ENCODE peak calls at places on chromosomes 5 and 9, in nine cellular contexts. One of them, this sample, is unnamed.

GRCh38 chr5:1545126-1545797 is 21.5 kb upstream of the LPCAT1 start:
- DNase-seq in neural progenitor cell: no peak
- DNase-seq in neuronal stem cell: no peak
- DNase-seq in fibroblast of mammary gland: no peak
- DNase-seq in cardiac fibroblast: no peak
- DNase-seq in AG04449: no peak
- DNase-seq in PC-9: no peak
- DNase-seq in right lobe of liver: no peak
- DNase-seq in fibroblast of the aortic adventitia: no peak
- DNase-seq in this sample: no peak

GRCh38 chr9:1722404-1722803 is 292.7 kb upstream of the SMARCA2 start:
- DNase-seq in neural progenitor cell: no peak
- DNase-seq in neuronal stem cell: no peak
- DNase-seq in fibroblast of mammary gland: peak
- DNase-seq in cardiac fibroblast: no peak
- DNase-seq in AG04449: no peak
- DNase-seq in PC-9: no peak
- DNase-seq in right lobe of liver: no peak
- DNase-seq in fibroblast of the aortic adventitia: no peak
- DNase-seq in this sample: no peak

GRCh38 chr9:136610426-136610825 is 52.3 kb upstream of the EGFL7 start:
- DNase-seq in neural progenitor cell: no peak
- DNase-seq in neuronal stem cell: no peak
- DNase-seq in fibroblast of mammary gland: no peak
- DNase-seq in cardiac fibroblast: no peak
- DNase-seq in AG04449: no peak
- DNase-seq in PC-9: no peak
- DNase-seq in right lobe of liver: peak
- DNase-seq in fibroblast of the aortic adventitia: no peak
- DNase-seq in this sample: no peak

GRCh38 chr9:117963493-117963892 is 259.3 kb downstream of the TLR4 start:
- DNase-seq in neural progenitor cell: peak
- DNase-seq in neuronal stem cell: no peak
- DNase-seq in fibroblast of mammary gland: no peak
- DNase-seq in cardiac fibroblast: no peak
- DNase-seq in AG04449: no peak
- DNase-seq in PC-9: no peak
- DNase-seq in right lobe of liver: no peak
- DNase-seq in fibroblast of the aortic adventitia: no peak
- DNase-seq in this sample: no peak

GRCh38 chr9:27672730-27673129 is 99.4 kb upstream of the C9orf72 start:
- DNase-seq in neural progenitor cell: no peak
- DNase-seq in neuronal stem cell: no peak
- DNase-seq in fibroblast of mammary gland: no peak
- DNase-seq in cardiac fibroblast: no peak
- DNase-seq in AG04449: no peak
- DNase-seq in PC-9: no peak
- DNase-seq in right lobe of liver: no peak
- DNase-seq in fibroblast of the aortic adventitia: no peak
- DNase-seq in this sample: no peak

GRCh38 chr9:34430843-34431437 is 27.4 kb downstream of the FAM219A start:
- DNase-seq in neural progenitor cell: peak
- DNase-seq in neuronal stem cell: peak
- DNase-seq in fibroblast of mammary gland: peak
- DNase-seq in cardiac fibroblast: peak
- DNase-seq in AG04449: peak
- DNase-seq in PC-9: peak
- DNase-seq in right lobe of liver: peak
- DNase-seq in fibroblast of the aortic adventitia: peak
- DNase-seq in this sample: peak

GRCh38 chr9:136546697-136547481 is 1.0 kb upstream of the NOTCH1 start:
- DNase-seq in neural progenitor cell: peak
- DNase-seq in neuronal stem cell: no peak
- DNase-seq in fibroblast of mammary gland: peak
- DNase-seq in cardiac fibroblast: peak
- DNase-seq in AG04449: no peak
- DNase-seq in PC-9: peak
- DNase-seq in right lobe of liver: peak
- DNase-seq in fibroblast of the aortic adventitia: peak
- DNase-seq in this sample: no peak

GRCh38 chr9:5186416-5187169 is 1.2 kb upstream of the INSL6 start:
- DNase-seq in neural progenitor cell: peak
- DNase-seq in neuronal stem cell: peak
- DNase-seq in fibroblast of mammary gland: peak
- DNase-seq in cardiac fibroblast: peak
- DNase-seq in AG04449: peak
- DNase-seq in PC-9: peak
- DNase-seq in right lobe of liver: no peak
- DNase-seq in fibroblast of the aortic adventitia: peak
- DNase-seq in this sample: peak

GRCh38 chr5:38515648-38516047 is 40.8 kb downstream of the LIFR start:
- DNase-seq in neural progenitor cell: peak
- DNase-seq in neuronal stem cell: no peak
- DNase-seq in fibroblast of mammary gland: peak
- DNase-seq in cardiac fibroblast: peak
- DNase-seq in AG04449: no peak
- DNase-seq in PC-9: no peak
- DNase-seq in right lobe of liver: no peak
- DNase-seq in fibroblast of the aortic adventitia: peak
- DNase-seq in this sample: no peak

GRCh38 chr9:124814178-124814535 is 37.2 kb downstream of the OLFML2A start:
- DNase-seq in neural progenitor cell: no peak
- DNase-seq in neuronal stem cell: no peak
- DNase-seq in fibroblast of mammary gland: no peak
- DNase-seq in cardiac fibroblast: no peak
- DNase-seq in AG04449: no peak
- DNase-seq in PC-9: no peak
- DNase-seq in right lobe of liver: no peak
- DNase-seq in fibroblast of the aortic adventitia: no peak
- DNase-seq in this sample: no peak

GRCh38 chr5:45109062-45109461 is 300.3 kb downstream of the MRPS30 start:
- DNase-seq in neural progenitor cell: no peak
- DNase-seq in neuronal stem cell: no peak
- DNase-seq in fibroblast of mammary gland: no peak
- DNase-seq in cardiac fibroblast: no peak
- DNase-seq in AG04449: no peak
- DNase-seq in PC-9: no peak
- DNase-seq in right lobe of liver: no peak
- DNase-seq in fibroblast of the aortic adventitia: no peak
- DNase-seq in this sample: no peak

GRCh38 chr5:3364941-3365340 is 230.7 kb upstream of the IRX1 start:
- DNase-seq in neural progenitor cell: no peak
- DNase-seq in neuronal stem cell: no peak
- DNase-seq in fibroblast of mammary gland: no peak
- DNase-seq in cardiac fibroblast: no peak
- DNase-seq in AG04449: no peak
- DNase-seq in PC-9: no peak
- DNase-seq in right lobe of liver: no peak
- DNase-seq in fibroblast of the aortic adventitia: no peak
- DNase-seq in this sample: no peak

GRCh38 chr9:18622186-18622836 is 148.4 kb downstream of the ADAMTSL1 start:
- DNase-seq in neural progenitor cell: no peak
- DNase-seq in neuronal stem cell: no peak
- DNase-seq in fibroblast of mammary gland: no peak
- DNase-seq in cardiac fibroblast: no peak
- DNase-seq in AG04449: no peak
- DNase-seq in PC-9: no peak
- DNase-seq in right lobe of liver: no peak
- DNase-seq in fibroblast of the aortic adventitia: no peak
- DNase-seq in this sample: no peak

GRCh38 chr9:90801507-90802289 is at the start of gene SYK:
- DNase-seq in neural progenitor cell: peak
- DNase-seq in neuronal stem cell: no peak
- DNase-seq in fibroblast of mammary gland: no peak
- DNase-seq in cardiac fibroblast: no peak
- DNase-seq in AG04449: no peak
- DNase-seq in PC-9: peak
- DNase-seq in right lobe of liver: peak
- DNase-seq in fibroblast of the aortic adventitia: no peak
- DNase-seq in this sample: no peak

GRCh38 chr5:141234109-141234508 is 11.0 kb downstream of the PCDHB14 start:
- DNase-seq in neural progenitor cell: no peak
- DNase-seq in neuronal stem cell: no peak
- DNase-seq in fibroblast of mammary gland: peak
- DNase-seq in cardiac fibroblast: peak
- DNase-seq in AG04449: no peak
- DNase-seq in PC-9: peak
- DNase-seq in right lobe of liver: no peak
- DNase-seq in fibroblast of the aortic adventitia: peak
- DNase-seq in this sample: no peak

GRCh38 chr5:24535646-24536045 is 109.1 kb downstream of the CDH10 start:
- DNase-seq in neural progenitor cell: peak
- DNase-seq in neuronal stem cell: no peak
- DNase-seq in fibroblast of mammary gland: no peak
- DNase-seq in cardiac fibroblast: no peak
- DNase-seq in AG04449: no peak
- DNase-seq in PC-9: no peak
- DNase-seq in right lobe of liver: no peak
- DNase-seq in fibroblast of the aortic adventitia: no peak
- DNase-seq in this sample: no peak

GRCh38 chr9:112112941-112113399 is 62.1 kb downstream of the SUSD1 start:
- DNase-seq in neural progenitor cell: peak
- DNase-seq in neuronal stem cell: no peak
- DNase-seq in fibroblast of mammary gland: no peak
- DNase-seq in cardiac fibroblast: peak
- DNase-seq in AG04449: no peak
- DNase-seq in PC-9: peak
- DNase-seq in right lobe of liver: no peak
- DNase-seq in fibroblast of the aortic adventitia: no peak
- DNase-seq in this sample: no peak

GRCh38 chr9:72753261-72753893 is 199.5 kb downstream of the ALDH1A1 start:
- DNase-seq in neural progenitor cell: no peak
- DNase-seq in neuronal stem cell: no peak
- DNase-seq in fibroblast of mammary gland: peak
- DNase-seq in cardiac fibroblast: peak
- DNase-seq in AG04449: no peak
- DNase-seq in PC-9: peak
- DNase-seq in right lobe of liver: no peak
- DNase-seq in fibroblast of the aortic adventitia: peak
- DNase-seq in this sample: peak

GRCh38 chr9:99059074-99059894 is 45.6 kb upstream of the TGFBR1 start:
- DNase-seq in neural progenitor cell: no peak
- DNase-seq in neuronal stem cell: no peak
- DNase-seq in fibroblast of mammary gland: no peak
- DNase-seq in cardiac fibroblast: no peak
- DNase-seq in AG04449: no peak
- DNase-seq in PC-9: no peak
- DNase-seq in right lobe of liver: no peak
- DNase-seq in fibroblast of the aortic adventitia: no peak
- DNase-seq in this sample: no peak

GRCh38 chr9:113623851-113624485 is 160.4 kb downstream of the RGS3 start:
- DNase-seq in neural progenitor cell: no peak
- DNase-seq in neuronal stem cell: no peak
- DNase-seq in fibroblast of mammary gland: no peak
- DNase-seq in cardiac fibroblast: no peak
- DNase-seq in AG04449: no peak
- DNase-seq in PC-9: no peak
- DNase-seq in right lobe of liver: no peak
- DNase-seq in fibroblast of the aortic adventitia: no peak
- DNase-seq in this sample: no peak

DNA sequence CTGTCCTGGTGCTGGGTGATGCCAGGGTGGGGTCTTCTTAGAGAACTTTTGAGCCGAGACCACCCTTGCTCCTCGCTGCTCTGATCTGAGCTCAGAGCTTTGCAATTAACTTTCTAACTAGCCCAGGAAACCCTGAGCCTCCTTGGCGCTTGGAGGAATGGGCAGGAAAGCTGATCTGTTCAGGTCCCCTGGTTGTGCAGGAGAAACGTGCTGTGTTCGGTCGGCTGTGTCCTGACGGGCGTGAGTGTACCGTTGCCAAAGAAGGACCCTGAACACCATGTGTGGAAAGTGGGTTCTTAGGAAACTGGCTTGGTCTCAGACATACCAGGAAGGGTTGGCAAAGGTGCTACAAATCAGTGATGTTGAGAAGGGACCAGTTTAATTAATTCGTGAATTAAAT is 1.8 kb downstream of the TCF7 start:
- DNase-seq in neural progenitor cell: no peak
- DNase-seq in neuronal stem cell: no peak
- DNase-seq in fibroblast of mammary gland: no peak
- DNase-seq in cardiac fibroblast: no peak
- DNase-seq in AG04449: no peak
- DNase-seq in PC-9: no peak
- DNase-seq in right lobe of liver: no peak
- DNase-seq in fibroblast of the aortic adventitia: no peak
- DNase-seq in this sample: no peak
- H3K4me3 ChIP-seq in neural progenitor cell: no peak
- H3K4me3 ChIP-seq in neuronal stem cell: no peak
- H3K4me3 ChIP-seq in fibroblast of mammary gland: no peak
- H3K4me3 ChIP-seq in cardiac fibroblast: no peak
- H3K4me3 ChIP-seq in AG04449: no peak
- H3K4me3 ChIP-seq in PC-9: no peak
- H3K4me3 ChIP-seq in right lobe of liver: no peak
- H3K4me3 ChIP-seq in fibroblast of the aortic adventitia: peak
- H3K4me3 ChIP-seq in this sample: peak

DNA sequence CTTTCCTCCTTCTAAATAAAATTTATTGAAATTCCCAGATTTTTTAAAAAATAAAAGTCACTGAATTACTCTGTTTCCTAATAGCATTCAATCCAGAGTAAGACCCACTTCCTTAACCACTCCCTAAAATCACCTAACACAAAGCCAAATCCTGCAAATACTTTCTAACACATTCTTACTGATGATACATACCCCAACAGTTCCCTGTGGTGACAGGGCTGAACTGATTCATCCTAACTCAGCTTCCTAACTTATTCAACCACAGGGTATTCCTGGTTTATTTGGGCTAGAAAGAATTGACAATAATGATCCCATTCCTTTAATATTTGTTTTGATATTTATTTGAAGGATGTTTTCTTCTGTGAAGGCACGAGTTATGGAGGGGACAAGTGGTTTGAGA is 40.7 kb upstream of the ZNF300 start:
- DNase-seq in neural progenitor cell: no peak
- DNase-seq in neuronal stem cell: no peak
- DNase-seq in fibroblast of mammary gland: peak
- DNase-seq in cardiac fibroblast: peak
- DNase-seq in AG04449: no peak
- DNase-seq in PC-9: no peak
- DNase-seq in right lobe of liver: no peak
- DNase-seq in fibroblast of the aortic adventitia: peak
- DNase-seq in this sample: no peak
- H3K4me3 ChIP-seq in neural progenitor cell: no peak
- H3K4me3 ChIP-seq in neuronal stem cell: no peak
- H3K4me3 ChIP-seq in fibroblast of mammary gland: peak
- H3K4me3 ChIP-seq in cardiac fibroblast: peak
- H3K4me3 ChIP-seq in AG04449: no peak
- H3K4me3 ChIP-seq in PC-9: peak
- H3K4me3 ChIP-seq in right lobe of liver: peak
- H3K4me3 ChIP-seq in fibroblast of the aortic adventitia: no peak
- H3K4me3 ChIP-seq in this sample: peak

GRCh38 chr5:18772475-18772874 is 1138.2 kb downstream of the TAF11L14 start:
- DNase-seq in neural progenitor cell: peak
- DNase-seq in neuronal stem cell: peak
- DNase-seq in fibroblast of mammary gland: no peak
- DNase-seq in cardiac fibroblast: no peak
- DNase-seq in AG04449: no peak
- DNase-seq in PC-9: peak
- DNase-seq in right lobe of liver: no peak
- DNase-seq in fibroblast of the aortic adventitia: no peak
- DNase-seq in this sample: peak
- H3K4me3 ChIP-seq in neural progenitor cell: no peak
- H3K4me3 ChIP-seq in neuronal stem cell: no peak
- H3K4me3 ChIP-seq in fibroblast of mammary gland: no peak
- H3K4me3 ChIP-seq in cardiac fibroblast: no peak
- H3K4me3 ChIP-seq in AG04449: no peak
- H3K4me3 ChIP-seq in PC-9: no peak
- H3K4me3 ChIP-seq in right lobe of liver: no peak
- H3K4me3 ChIP-seq in fibroblast of the aortic adventitia: no peak
- H3K4me3 ChIP-seq in this sample: no peak

GRCh38 chr5:172113036-172113435 is 75.0 kb downstream of the STK10 start:
- DNase-seq in neural progenitor cell: no peak
- DNase-seq in neuronal stem cell: no peak
- DNase-seq in fibroblast of mammary gland: no peak
- DNase-seq in cardiac fibroblast: no peak
- DNase-seq in AG04449: no peak
- DNase-seq in PC-9: no peak
- DNase-seq in right lobe of liver: no peak
- DNase-seq in fibroblast of the aortic adventitia: no peak
- DNase-seq in this sample: peak
- H3K4me3 ChIP-seq in neural progenitor cell: no peak
- H3K4me3 ChIP-seq in neuronal stem cell: no peak
- H3K4me3 ChIP-seq in fibroblast of mammary gland: no peak
- H3K4me3 ChIP-seq in cardiac fibroblast: no peak
- H3K4me3 ChIP-seq in AG04449: no peak
- H3K4me3 ChIP-seq in PC-9: no peak
- H3K4me3 ChIP-seq in right lobe of liver: no peak
- H3K4me3 ChIP-seq in fibroblast of the aortic adventitia: no peak
- H3K4me3 ChIP-seq in this sample: no peak